ENCODE peak calls at places on chromosomes 5 and 9, in six cellular contexts. One of them, this sample, is unnamed.
A peak's percentile ranks its signal among the peaks of the same experiment; 100 is the strongest.

GRCh38 chr5:119028575-119028974 is 40.2 kb upstream of the DTWD2 start:
- ATAC-seq in heart right ventricle: no peak
- ATAC-seq in natural killer cell: no peak
- ATAC-seq in body of pancreas: no peak
- ATAC-seq in omental fat pad: no peak
- ATAC-seq in central memory CD8-positive, alpha-beta T cell: no peak
- ATAC-seq in this sample: no peak

GRCh38 chr5:45680950-45681349 is 15.2 kb downstream of the HCN1 start:
- ATAC-seq in heart right ventricle: no peak
- ATAC-seq in natural killer cell: no peak
- ATAC-seq in body of pancreas: no peak
- ATAC-seq in omental fat pad: no peak
- ATAC-seq in central memory CD8-positive, alpha-beta T cell: no peak
- ATAC-seq in this sample: no peak

GRCh38 chr5:151406322-151406947 is 41.0 kb upstream of the SLC36A1 start:
- ATAC-seq in heart right ventricle: no peak
- ATAC-seq in natural killer cell: no peak
- ATAC-seq in body of pancreas: no peak
- ATAC-seq in omental fat pad: no peak
- ATAC-seq in central memory CD8-positive, alpha-beta T cell: no peak
- ATAC-seq in this sample: no peak

GRCh38 chr9:131227112-131228058 is 48.9 kb downstream of the FAM78A start:
- ATAC-seq in heart right ventricle: no peak
- ATAC-seq in natural killer cell: no peak
- ATAC-seq in body of pancreas: no peak
- ATAC-seq in omental fat pad: no peak
- ATAC-seq in central memory CD8-positive, alpha-beta T cell: no peak
- ATAC-seq in this sample: no peak

GRCh38 chr5:132283423-132284043 is 10.7 kb upstream of the SLC22A4 start:
- ATAC-seq in heart right ventricle: peak; percentile 77
- ATAC-seq in natural killer cell: no peak
- ATAC-seq in body of pancreas: peak; percentile 84
- ATAC-seq in omental fat pad: no peak
- ATAC-seq in central memory CD8-positive, alpha-beta T cell: no peak
- ATAC-seq in this sample: peak; percentile 42

GRCh38 chr5:64384761-64385160 is 121.1 kb upstream of the RGS7BP start:
- ATAC-seq in heart right ventricle: no peak
- ATAC-seq in natural killer cell: no peak
- ATAC-seq in body of pancreas: no peak
- ATAC-seq in omental fat pad: no peak
- ATAC-seq in central memory CD8-positive, alpha-beta T cell: no peak
- ATAC-seq in this sample: no peak

GRCh38 chr5:148685520-148686134 is 31.3 kb upstream of the HTR4 start:
- ATAC-seq in heart right ventricle: no peak
- ATAC-seq in natural killer cell: no peak
- ATAC-seq in body of pancreas: peak; percentile 35
- ATAC-seq in omental fat pad: no peak
- ATAC-seq in central memory CD8-positive, alpha-beta T cell: no peak
- ATAC-seq in this sample: no peak

GRCh38 chr9:33884856-33885701 is 68.1 kb downstream of the UBE2R2 start:
- ATAC-seq in heart right ventricle: no peak
- ATAC-seq in natural killer cell: no peak
- ATAC-seq in body of pancreas: peak; percentile 15
- ATAC-seq in omental fat pad: no peak
- ATAC-seq in central memory CD8-positive, alpha-beta T cell: no peak
- ATAC-seq in this sample: peak; percentile 52

GRCh38 chr5:154528005-154528594 is 50.1 kb upstream of the HAND1 start:
- ATAC-seq in heart right ventricle: no peak
- ATAC-seq in natural killer cell: no peak
- ATAC-seq in body of pancreas: no peak
- ATAC-seq in omental fat pad: no peak
- ATAC-seq in central memory CD8-positive, alpha-beta T cell: no peak
- ATAC-seq in this sample: no peak

GRCh38 chr9:110064721-110065252 is 143.2 kb downstream of the C9orf152 start:
- ATAC-seq in heart right ventricle: peak; percentile 57
- ATAC-seq in natural killer cell: no peak
- ATAC-seq in body of pancreas: no peak
- ATAC-seq in omental fat pad: no peak
- ATAC-seq in central memory CD8-positive, alpha-beta T cell: no peak
- ATAC-seq in this sample: no peak

GRCh38 chr9:91864372-91864771 is 85.7 kb downstream of the ROR2 start:
- ATAC-seq in heart right ventricle: no peak
- ATAC-seq in natural killer cell: no peak
- ATAC-seq in body of pancreas: no peak
- ATAC-seq in omental fat pad: peak; percentile 72
- ATAC-seq in central memory CD8-positive, alpha-beta T cell: no peak
- ATAC-seq in this sample: no peak

GRCh38 chr5:29262683-29263082 is 1930.8 kb upstream of the CDH6 start:
- ATAC-seq in heart right ventricle: no peak
- ATAC-seq in natural killer cell: no peak
- ATAC-seq in body of pancreas: no peak
- ATAC-seq in omental fat pad: peak; percentile 68
- ATAC-seq in central memory CD8-positive, alpha-beta T cell: no peak
- ATAC-seq in this sample: no peak

GRCh38 chr5:109874108-109874507 is 184.4 kb downstream of the MAN2A1 start:
- ATAC-seq in heart right ventricle: no peak
- ATAC-seq in natural killer cell: no peak
- ATAC-seq in body of pancreas: no peak
- ATAC-seq in omental fat pad: no peak
- ATAC-seq in central memory CD8-positive, alpha-beta T cell: no peak
- ATAC-seq in this sample: no peak

GRCh38 chr5:61085885-61086284 is 76.4 kb downstream of the SMIM15 start:
- ATAC-seq in heart right ventricle: no peak
- ATAC-seq in natural killer cell: no peak
- ATAC-seq in body of pancreas: no peak
- ATAC-seq in omental fat pad: no peak
- ATAC-seq in central memory CD8-positive, alpha-beta T cell: no peak
- ATAC-seq in this sample: no peak

GRCh38 chr5:88226881-88227450 is 41.7 kb downstream of the TMEM161B start:
- ATAC-seq in heart right ventricle: no peak
- ATAC-seq in natural killer cell: no peak
- ATAC-seq in body of pancreas: no peak
- ATAC-seq in omental fat pad: no peak
- ATAC-seq in central memory CD8-positive, alpha-beta T cell: no peak
- ATAC-seq in this sample: no peak

GRCh38 chr5:52725781-52726180 is 61.9 kb upstream of the ITGA1 start:
- ATAC-seq in heart right ventricle: no peak
- ATAC-seq in natural killer cell: peak; percentile 24
- ATAC-seq in body of pancreas: peak; percentile 25
- ATAC-seq in omental fat pad: no peak
- ATAC-seq in central memory CD8-positive, alpha-beta T cell: no peak
- ATAC-seq in this sample: no peak

GRCh38 chr9:124709291-124709690 is 61.8 kb downstream of the NR6A1 start:
- ATAC-seq in heart right ventricle: no peak
- ATAC-seq in natural killer cell: no peak
- ATAC-seq in body of pancreas: no peak
- ATAC-seq in omental fat pad: no peak
- ATAC-seq in central memory CD8-positive, alpha-beta T cell: no peak
- ATAC-seq in this sample: no peak

GRCh38 chr9:137267933-137268355 is 9.6 kb upstream of the TOR4A start:
- ATAC-seq in heart right ventricle: no peak
- ATAC-seq in natural killer cell: no peak
- ATAC-seq in body of pancreas: no peak
- ATAC-seq in omental fat pad: no peak
- ATAC-seq in central memory CD8-positive, alpha-beta T cell: no peak
- ATAC-seq in this sample: peak; percentile 1

GRCh38 chr5:96248152-96248551 is 184.9 kb downstream of the PCSK1 start:
- ATAC-seq in heart right ventricle: peak; percentile 21
- ATAC-seq in natural killer cell: no peak
- ATAC-seq in body of pancreas: no peak
- ATAC-seq in omental fat pad: no peak
- ATAC-seq in central memory CD8-positive, alpha-beta T cell: no peak
- ATAC-seq in this sample: no peak

GRCh38 chr5:87405472-87406155 is 7.1 kb downstream of the CCNH start:
- ATAC-seq in heart right ventricle: no peak
- ATAC-seq in natural killer cell: no peak
- ATAC-seq in body of pancreas: no peak
- ATAC-seq in omental fat pad: no peak
- ATAC-seq in central memory CD8-positive, alpha-beta T cell: no peak
- ATAC-seq in this sample: no peak

GRCh38 chr9:31390352-31391025 is 994.0 kb upstream of the ACO1 start:
- ATAC-seq in heart right ventricle: no peak
- ATAC-seq in natural killer cell: no peak
- ATAC-seq in body of pancreas: no peak
- ATAC-seq in omental fat pad: no peak
- ATAC-seq in central memory CD8-positive, alpha-beta T cell: peak; percentile 24
- ATAC-seq in this sample: no peak

GRCh38 chr9:128929560-128929959 is 8.8 kb downstream of the PHYHD1 start:
- ATAC-seq in heart right ventricle: no peak
- ATAC-seq in natural killer cell: no peak
- ATAC-seq in body of pancreas: no peak
- ATAC-seq in omental fat pad: no peak
- ATAC-seq in central memory CD8-positive, alpha-beta T cell: no peak
- ATAC-seq in this sample: no peak

GRCh38 chr5:49953-50544 is 41.9 kb upstream of the PLEKHG4B start:
- ATAC-seq in heart right ventricle: no peak
- ATAC-seq in natural killer cell: no peak
- ATAC-seq in body of pancreas: no peak
- ATAC-seq in omental fat pad: no peak
- ATAC-seq in central memory CD8-positive, alpha-beta T cell: no peak
- ATAC-seq in this sample: no peak

GRCh38 chr9:7402704-7403389 is 396.7 kb downstream of the DMAC1 start:
- ATAC-seq in heart right ventricle: no peak
- ATAC-seq in natural killer cell: no peak
- ATAC-seq in body of pancreas: no peak
- ATAC-seq in omental fat pad: no peak
- ATAC-seq in central memory CD8-positive, alpha-beta T cell: no peak
- ATAC-seq in this sample: no peak

GRCh38 chr5:103389362-103389761 is 130.8 kb downstream of the MACIR start:
- ATAC-seq in heart right ventricle: no peak
- ATAC-seq in natural killer cell: no peak
- ATAC-seq in body of pancreas: no peak
- ATAC-seq in omental fat pad: no peak
- ATAC-seq in central memory CD8-positive, alpha-beta T cell: no peak
- ATAC-seq in this sample: no peak

GRCh38 chr5:74030371-74030770 is 404.4 kb downstream of the ARHGEF28 start:
- ATAC-seq in heart right ventricle: no peak
- ATAC-seq in natural killer cell: no peak
- ATAC-seq in body of pancreas: no peak
- ATAC-seq in omental fat pad: no peak
- ATAC-seq in central memory CD8-positive, alpha-beta T cell: no peak
- ATAC-seq in this sample: no peak

GRCh38 chr9:1996156-1996555 is 19.0 kb upstream of the SMARCA2 start:
- ATAC-seq in heart right ventricle: no peak
- ATAC-seq in natural killer cell: no peak
- ATAC-seq in body of pancreas: no peak
- ATAC-seq in omental fat pad: no peak
- ATAC-seq in central memory CD8-positive, alpha-beta T cell: no peak
- ATAC-seq in this sample: no peak

GRCh38 chr5:139905401-139905800 is 109.8 kb downstream of the PSD2 start:
- ATAC-seq in heart right ventricle: no peak
- ATAC-seq in natural killer cell: no peak
- ATAC-seq in body of pancreas: no peak
- ATAC-seq in omental fat pad: no peak
- ATAC-seq in central memory CD8-positive, alpha-beta T cell: no peak
- ATAC-seq in this sample: no peak

GRCh38 chr5:73663860-73664240 is 37.9 kb downstream of the ARHGEF28 start:
- ATAC-seq in heart right ventricle: no peak
- ATAC-seq in natural killer cell: no peak
- ATAC-seq in body of pancreas: peak; percentile 70
- ATAC-seq in omental fat pad: no peak
- ATAC-seq in central memory CD8-positive, alpha-beta T cell: no peak
- ATAC-seq in this sample: peak; percentile 58

GRCh38 chr5:96756985-96757384 is 50.8 kb downstream of the ERAP1 start:
- ATAC-seq in heart right ventricle: peak; percentile 69
- ATAC-seq in natural killer cell: no peak
- ATAC-seq in body of pancreas: no peak
- ATAC-seq in omental fat pad: no peak
- ATAC-seq in central memory CD8-positive, alpha-beta T cell: no peak
- ATAC-seq in this sample: no peak

GRCh38 chr5:60586307-60586901 is 113.6 kb downstream of the DEPDC1B start:
- ATAC-seq in heart right ventricle: no peak
- ATAC-seq in natural killer cell: no peak
- ATAC-seq in body of pancreas: no peak
- ATAC-seq in omental fat pad: no peak
- ATAC-seq in central memory CD8-positive, alpha-beta T cell: no peak
- ATAC-seq in this sample: no peak

GRCh38 chr9:130268521-130269131 is 3.1 kb downstream of the HMCN2 start:
- ATAC-seq in heart right ventricle: no peak
- ATAC-seq in natural killer cell: no peak
- ATAC-seq in body of pancreas: no peak
- ATAC-seq in omental fat pad: no peak
- ATAC-seq in central memory CD8-positive, alpha-beta T cell: no peak
- ATAC-seq in this sample: no peak